ENCODE peak calls at places on chromosome 7, in six cellular contexts. R is activated naive CD8-positive, alpha-beta T cell treated with anti-CD3 and anti-CD28 coated beads for 36 hours; Y is cardiac muscle cell; Z is epithelial cell of esophagus; K is left ventricle myocardium inferior; J is GM13976. Q is an unnamed sample.

GRCh38 chr7:46544396-46545008 is 623.4 kb upstream of the IGFBP3 start:
- DNase-seq in R (no peak), Y (no peak), Z (peak; percentile 75), K (no peak), J (no peak), Q (no peak)

GRCh38 chr7:106944035-106944665 is 79.1 kb downstream of the PIK3CG start:
- DNase-seq in R (no peak), Y (no peak), Z (no peak), K (no peak), J (no peak), Q (no peak)

GRCh38 chr7:52257890-52258289 is 777.5 kb upstream of the POM121L12 start:
- DNase-seq in R (no peak), Y (peak; percentile 46), Z (no peak), K (no peak), J (no peak), Q (peak; percentile 21)

GRCh38 chr7:91915401-91916067 is 25.1 kb upstream of the AKAP9 start:
- DNase-seq in R (no peak), Y (no peak), Z (no peak), K (no peak), J (no peak), Q (no peak)

GRCh38 chr7:29989257-29989995 is at the start of gene SCRN1:
- DNase-seq in R (peak; percentile 40), Y (peak; percentile 69), Z (peak; percentile 36), K (peak; percentile 42), J (peak; percentile 87), Q (peak; percentile 34)

GRCh38 chr7:137967143-137968018 is 34.5 kb downstream of the CREB3L2 start:
- DNase-seq in R (no peak), Y (no peak), Z (peak; percentile 63), K (no peak), J (no peak), Q (no peak)

GRCh38 chr7:99514050-99514449 is 9.6 kb downstream of the ZKSCAN5 start:
- DNase-seq in R (no peak), Y (no peak), Z (peak; percentile 28), K (no peak), J (peak; percentile 46), Q (no peak)

GRCh38 chr7:1019255-1019785 is 25.0 kb upstream of the GPR146 start:
- DNase-seq in R (no peak), Y (no peak), Z (no peak), K (no peak), J (no peak), Q (no peak)

GRCh38 chr7:82294258-82294855 is 149.2 kb downstream of the CACNA2D1 start:
- DNase-seq in R (no peak), Y (no peak), Z (peak; percentile 1), K (no peak), J (no peak), Q (no peak)

GRCh38 chr7:730501-731439 is 3.7 kb upstream of the PRKAR1B start:
- DNase-seq in R (no peak), Y (no peak), Z (no peak), K (no peak), J (no peak), Q (no peak)

GRCh38 chr7:37052673-37053072 is 328.4 kb upstream of the AOAH start:
- DNase-seq in R (no peak), Y (peak; percentile 73), Z (peak; percentile 70), K (no peak), J (no peak), Q (peak; percentile 32)

GRCh38 chr7:17211307-17211836 is 87.1 kb upstream of the AHR start:
- DNase-seq in R (no peak), Y (no peak), Z (no peak), K (no peak), J (no peak), Q (no peak)

GRCh38 chr7:110010379-110010778 is 1080.5 kb upstream of the LRRN3 start:
- DNase-seq in R (no peak), Y (no peak), Z (peak; percentile 18), K (no peak), J (no peak), Q (no peak)

GRCh38 chr7:139284252-139284896 is 53.3 kb downstream of the UBN2 start:
- DNase-seq in R (no peak), Y (no peak), Z (no peak), K (no peak), J (no peak), Q (no peak)

GRCh38 chr7:2201686-2202360 is 30.9 kb downstream of the MAD1L1 start:
- DNase-seq in R (no peak), Y (no peak), Z (no peak), K (no peak), J (no peak), Q (peak; percentile 50)

GRCh38 chr7:110835209-110835608 is 255.7 kb upstream of the LRRN3 start:
- DNase-seq in R (no peak), Y (no peak), Z (peak; percentile 18), K (no peak), J (no peak), Q (no peak)

GRCh38 chr7:127674361-127674760 is 22.4 kb downstream of the SND1 start:
- DNase-seq in R (no peak), Y (no peak), Z (no peak), K (no peak), J (no peak), Q (no peak)

GRCh38 chr7:139360948-139361307 is 1.2 kb downstream of the LUC7L2 start:
- DNase-seq in R (no peak), Y (no peak), Z (no peak), K (no peak), J (no peak), Q (no peak)

GRCh38 chr7:28075674-28076358 is 104.8 kb downstream of the JAZF1 start:
- DNase-seq in R (no peak), Y (peak; percentile 42), Z (no peak), K (no peak), J (no peak), Q (no peak)

GRCh38 chr7:99498546-99498944 is 1.5 kb downstream of the ZNF394 start:
- DNase-seq in R (no peak), Y (no peak), Z (no peak), K (no peak), J (no peak), Q (no peak)

GRCh38 chr7:159020987-159021386 is 123.7 kb downstream of the VIPR2 start:
- DNase-seq in R (no peak), Y (peak; percentile 60), Z (no peak), K (no peak), J (no peak), Q (no peak)

GRCh38 chr7:134478707-134479106 is 19.8 kb upstream of the AKR1B1 start:
- DNase-seq in R (no peak), Y (no peak), Z (peak; percentile 7), K (no peak), J (no peak), Q (no peak)

GRCh38 chr7:54843961-54844360 is 85.0 kb upstream of the SEC61G start:
- DNase-seq in R (no peak), Y (no peak), Z (peak; percentile 86), K (no peak), J (no peak), Q (no peak)

GRCh38 chr7:901388-902154 is 25.2 kb downstream of the GET4 start:
- DNase-seq in R (peak; percentile 59), Y (peak; percentile 86), Z (peak; percentile 81), K (peak; percentile 73), J (peak; percentile 91), Q (peak; percentile 84)

GRCh38 chr7:24283900-24284698 is at the start of gene NPY:
- DNase-seq in R (peak; percentile 18), Y (peak; percentile 44), Z (no peak), K (no peak), J (peak; percentile 48), Q (no peak)

GRCh38 chr7:48035967-48036478 is 680 bp downstream of the C7orf57 start:
- DNase-seq in R (no peak), Y (peak; percentile 31), Z (peak; percentile 19), K (peak; percentile 31), J (no peak), Q (no peak)

GRCh38 chr7:55469271-55469681 is 103.0 kb downstream of the VOPP1 start:
- DNase-seq in R (no peak), Y (no peak), Z (no peak), K (no peak), J (no peak), Q (no peak)

GRCh38 chr7:108421720-108422331 is 34.4 kb downstream of the NRCAM start:
- DNase-seq in R (no peak), Y (no peak), Z (peak; percentile 28), K (no peak), J (no peak), Q (no peak)

GRCh38 chr7:129951076-129952011 is 1.4 kb downstream of the UBE2H start:
- DNase-seq in R (no peak), Y (peak; percentile 46), Z (no peak), K (no peak), J (no peak), Q (peak; percentile 44)

GRCh38 chr7:47806701-47807103 is 141.6 kb downstream of the PKD1L1 start:
- DNase-seq in R (no peak), Y (no peak), Z (no peak), K (peak; percentile 60), J (no peak), Q (peak; percentile 46)

GRCh38 chr7:73871163-73872011 is 10.4 kb downstream of the TMEM270 start:
- DNase-seq in R (no peak), Y (no peak), Z (no peak), K (peak; percentile 41), J (no peak), Q (peak; percentile 76)

GRCh38 chr7:149720372-149721083 is 52.9 kb downstream of the ZNF467 start:
- DNase-seq in R (no peak), Y (no peak), Z (no peak), K (peak; percentile 90), J (peak; percentile 43), Q (peak; percentile 95)

GRCh38 chr7:132318338-132319318 is 257.6 kb downstream of the PLXNA4 start:
- DNase-seq in R (peak; percentile 80), Y (peak; percentile 87), Z (peak; percentile 83), K (peak; percentile 84), J (peak; percentile 85), Q (peak; percentile 90)

GRCh38 chr7:47786557-47787248 is 161.6 kb downstream of the PKD1L1 start:
- DNase-seq in R (no peak), Y (no peak), Z (peak; percentile 96), K (peak; percentile 20), J (no peak), Q (peak; percentile 16)

GRCh38 chr7:50552921-50553320 is 12.3 kb downstream of the DDC start:
- DNase-seq in R (no peak), Y (peak; percentile 78), Z (peak; percentile 70), K (no peak), J (no peak), Q (no peak)

GRCh38 chr7:44145969-44146897 is 5.1 kb upstream of the MYL7 start:
- DNase-seq in R (peak; percentile 68), Y (peak; percentile 91), Z (peak; percentile 43), K (peak; percentile 88), J (peak; percentile 90), Q (peak; percentile 90)

GRCh38 chr7:27423290-27423689 is 180.7 kb downstream of the EVX1 start:
- DNase-seq in R (no peak), Y (no peak), Z (peak; percentile 95), K (no peak), J (no peak), Q (no peak)

GRCh38 chr7:651032-651728 is 75.3 kb upstream of the DNAAF5 start:
- DNase-seq in R (peak; percentile 30), Y (no peak), Z (no peak), K (no peak), J (no peak), Q (peak; percentile 39)